ENCODE peak calls at places on chromosomes 6 and 20, in six cellular contexts. H is activated B cell treated with CpG ODN at 0.5 μM for 24 hours, W is endothelial cell, K is glutamatergic neuron, C is GM12878, E is ascending aorta. Z is an unnamed sample.

GRCh38 chr6:36149436-36149835 is 19.1 kb downstream of the MAPK13 start:
- DNase-seq in C (no peak), H (no peak), E (no peak), W (no peak), K (no peak), Z (no peak)

GRCh38 chr6:148892247-148892646 is 145.4 kb downstream of the UST start:
- DNase-seq in E (no peak), K (no peak), H (no peak), C (no peak), W (no peak), Z (no peak)

GRCh38 chr6:21882066-21882465 is 288.5 kb downstream of the SOX4 start:
- DNase-seq in C (no peak), H (no peak), E (no peak), W (no peak), K (no peak), Z (no peak)

GRCh38 chr6:139392834-139393233 is 18.4 kb upstream of the CITED2 start:
- DNase-seq in C (peak), H (no peak), W (no peak), E (no peak), K (no peak), Z (no peak)

GRCh38 chr6:45677381-45677992 is 299.8 kb upstream of the SUPT3H start:
- DNase-seq in C (peak), W (no peak), K (no peak), H (peak), E (no peak), Z (no peak)

GRCh38 chr6:1526689-1527088 is 83.0 kb upstream of the FOXC1 start:
- DNase-seq in C (no peak), E (no peak), W (no peak), H (no peak), K (no peak), Z (no peak)

GRCh38 chr6:76684881-76685280 is 612.4 kb upstream of the IMPG1 start:
- DNase-seq in K (no peak), H (no peak), E (no peak), C (no peak), W (no peak), Z (no peak)

GRCh38 chr6:107237992-107238660 is 122.8 kb upstream of the BEND3 start:
- DNase-seq in K (no peak), W (no peak), C (no peak), E (no peak), H (no peak), Z (no peak)

GRCh38 chr6:132494954-132495353 is 18.0 kb downstream of the STX7 start:
- DNase-seq in H (no peak), K (no peak), E (no peak), W (no peak), C (peak), Z (no peak)

GRCh38 chr6:46422619-46423018 is 68.6 kb downstream of the RCAN2 start:
- DNase-seq in E (no peak), K (no peak), W (no peak), H (no peak), C (no peak), Z (no peak)

GRCh38 chr20:19864130-19864529 is 106.1 kb downstream of the RIN2 start:
- DNase-seq in K (no peak), C (no peak), H (no peak), W (no peak), E (no peak), Z (no peak)

GRCh38 chr6:150301871-150302800 is 66.7 kb upstream of the IYD start:
- DNase-seq in C (no peak), H (no peak), W (no peak), E (no peak), K (no peak), Z (no peak)

GRCh38 chr6:4287811-4288244 is 152.5 kb upstream of the ECI2 start:
- DNase-seq in C (no peak), H (no peak), K (no peak), W (no peak), E (no peak), Z (no peak)

GRCh38 chr6:87922947-87923330 is 124.7 kb upstream of the SPACA1 start:
- DNase-seq in K (peak), C (peak), E (no peak), H (peak), W (no peak), Z (no peak)

GRCh38 chr6:139871165-139871710 is 496.8 kb upstream of the CITED2 start:
- DNase-seq in H (no peak), E (no peak), C (no peak), K (no peak), W (no peak), Z (no peak)

GRCh38 chr6:90194371-90194841 is 102.2 kb downstream of the BACH2 start:
- DNase-seq in H (no peak), C (no peak), K (no peak), E (no peak), W (no peak), Z (no peak)

GRCh38 chr20:48795058-48795457 is 32.7 kb downstream of the PREX1 start:
- DNase-seq in H (no peak), W (no peak), C (no peak), E (no peak), K (no peak), Z (no peak)

GRCh38 chr6:16244869-16245451 is 6.6 kb downstream of the GMPR start:
- DNase-seq in H (no peak), W (no peak), E (no peak), C (no peak), K (no peak), Z (no peak)

GRCh38 chr20:59518881-59519706 is 85.2 kb upstream of the PHACTR3 start:
- DNase-seq in H (no peak), C (no peak), W (peak), E (no peak), K (no peak), Z (no peak)

GRCh38 chr20:62219992-62220665 is at the start of gene HRH3:
- DNase-seq in C (no peak), E (no peak), K (peak), H (peak), W (peak), Z (peak)

GRCh38 chr6:46234156-46234556 is 63.4 kb upstream of the ENPP5 start:
- DNase-seq in H (no peak), K (no peak), C (no peak), E (peak), W (no peak), Z (no peak)

GRCh38 chr6:21479140-21479539 is 114.4 kb upstream of the SOX4 start:
- DNase-seq in H (no peak), E (no peak), C (no peak), K (no peak), W (no peak), Z (no peak)

GRCh38 chr20:5848711-5849505 is 98.7 kb downstream of the SHLD1 start:
- DNase-seq in C (peak), K (no peak), E (no peak), H (no peak), W (no peak), Z (no peak)

GRCh38 chr6:31717499-31718222 is 2.5 kb downstream of the LY6G6D start:
- DNase-seq in C (no peak), K (no peak), E (no peak), W (no peak), H (no peak), Z (no peak)

GRCh38 chr20:58839474-58839874 is 11.2 kb downstream of the GNAS-AS1 start:
- DNase-seq in K (peak), C (no peak), E (no peak), H (no peak), W (peak), Z (no peak)

GRCh38 chr6:17851001-17851719 is 136.3 kb downstream of the KIF13A start:
- DNase-seq in C (no peak), W (no peak), E (no peak), H (no peak), K (no peak), Z (no peak)

GRCh38 chr6:169097336-169098052 is 156.2 kb downstream of the THBS2 start:
- DNase-seq in K (no peak), C (no peak), W (no peak), E (no peak), H (no peak), Z (no peak)

GRCh38 chr20:420721-421574 is 12.8 kb downstream of the RBCK1 start:
- DNase-seq in H (no peak), W (peak), K (peak), E (no peak), C (no peak), Z (no peak)

GRCh38 chr6:88165877-88166492 is at the start of gene CNR1:
- DNase-seq in K (peak), C (no peak), H (no peak), W (peak), E (peak), Z (peak)

GRCh38 chr6:47169785-47170685 is 127.9 kb upstream of the ADGRF1 start:
- DNase-seq in C (no peak), K (no peak), W (no peak), H (no peak), E (no peak), Z (no peak)

GRCh38 chr20:51400051-51400926 is 142.2 kb downstream of the NFATC2 start:
- DNase-seq in C (peak), E (no peak), H (peak), K (no peak), W (no peak), Z (no peak)

GRCh38 chr6:109925060-109925459 is 53.1 kb upstream of the GPR6 start:
- DNase-seq in W (no peak), E (no peak), K (no peak), H (no peak), C (no peak), Z (no peak)

GRCh38 chr6:30091577-30092381 is 16.2 kb upstream of the RNF39 start:
- DNase-seq in C (no peak), W (no peak), E (no peak), H (no peak), K (no peak), Z (no peak)

GRCh38 chr6:143397229-143398222 is 53.0 kb downstream of the ADAT2 start:
- DNase-seq in K (no peak), C (no peak), E (peak), W (peak), H (no peak), Z (peak)

GRCh38 chr6:101126501-101126900 is 245.4 kb upstream of the ASCC3 start:
- DNase-seq in C (no peak), E (no peak), H (no peak), K (no peak), W (no peak), Z (no peak)

GRCh38 chr6:35049885-35050284 is 91.3 kb downstream of the TCP11 start:
- DNase-seq in W (no peak), C (no peak), E (no peak), K (peak), H (no peak), Z (no peak)

GRCh38 chr6:35048031-35048613 is 93.0 kb downstream of the TCP11 start:
- DNase-seq in K (peak), H (no peak), C (no peak), W (no peak), E (no peak), Z (no peak)

GRCh38 chr6:35049346-35049745 is 91.8 kb downstream of the TCP11 start:
- DNase-seq in W (no peak), E (no peak), C (no peak), K (no peak), H (no peak), Z (no peak)

GRCh38 chr6:35047265-35048011 is 93.7 kb downstream of the TCP11 start:
- DNase-seq in H (no peak), W (no peak), C (no peak), E (peak), K (no peak), Z (no peak)

DNA sequence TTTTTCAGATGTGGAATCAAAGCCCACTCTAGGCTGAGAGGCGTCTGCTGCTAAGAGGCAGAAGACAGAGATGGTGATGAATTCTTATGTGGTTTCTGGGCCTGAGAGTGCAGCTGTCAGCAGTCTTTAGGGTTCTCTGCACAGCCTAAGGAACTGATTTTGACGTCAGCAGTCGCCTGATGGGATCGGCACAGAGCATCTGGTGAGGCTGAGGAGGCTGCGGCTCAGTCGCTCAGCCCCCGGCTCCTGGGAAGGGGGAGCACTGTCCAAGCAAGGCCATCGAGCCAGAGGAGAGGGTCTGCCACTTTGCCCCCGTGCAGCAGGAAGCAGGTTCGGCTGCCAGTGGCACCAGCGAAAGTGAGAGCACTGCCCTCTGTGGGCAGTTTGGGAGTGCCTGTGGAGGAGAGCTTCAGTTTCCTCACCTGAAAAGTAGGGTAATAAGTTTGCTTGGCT is 92.5 kb downstream of the TCP11 start:
- DNase-seq in K (peak), C (no peak), H (no peak), W (no peak), E (no peak), Z (peak)
- TF ChIP-seq CTCF in K (no peak), C (peak), H (no peak), W (no peak), E (no peak), Z (no peak)

DNA sequence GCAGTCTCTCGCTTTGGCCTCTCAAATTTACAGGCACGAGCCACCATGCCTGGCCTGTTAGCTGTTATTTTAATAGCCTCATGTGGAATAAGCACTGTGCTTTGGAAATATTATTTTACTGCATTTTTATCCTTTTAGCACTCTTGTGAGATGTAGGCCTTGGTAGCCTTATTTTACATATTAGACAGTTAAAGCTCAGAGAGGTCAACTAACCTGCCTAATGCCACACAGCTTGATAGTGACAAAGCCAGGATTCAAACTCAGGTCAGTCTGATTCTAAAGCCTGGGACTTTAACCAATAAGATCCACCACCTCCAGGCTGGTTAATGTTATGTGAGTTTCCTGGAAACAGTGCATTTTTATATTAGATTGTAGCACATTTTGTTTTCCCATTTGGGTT is 9.5 kb downstream of the TNFAIP3 start:
- DNase-seq in H (no peak), C (no peak), W (no peak), E (no peak), K (no peak), Z (no peak)
- TF ChIP-seq CTCF in H (no peak), C (no peak), W (no peak), E (no peak), K (no peak), Z (no peak)

DNA sequence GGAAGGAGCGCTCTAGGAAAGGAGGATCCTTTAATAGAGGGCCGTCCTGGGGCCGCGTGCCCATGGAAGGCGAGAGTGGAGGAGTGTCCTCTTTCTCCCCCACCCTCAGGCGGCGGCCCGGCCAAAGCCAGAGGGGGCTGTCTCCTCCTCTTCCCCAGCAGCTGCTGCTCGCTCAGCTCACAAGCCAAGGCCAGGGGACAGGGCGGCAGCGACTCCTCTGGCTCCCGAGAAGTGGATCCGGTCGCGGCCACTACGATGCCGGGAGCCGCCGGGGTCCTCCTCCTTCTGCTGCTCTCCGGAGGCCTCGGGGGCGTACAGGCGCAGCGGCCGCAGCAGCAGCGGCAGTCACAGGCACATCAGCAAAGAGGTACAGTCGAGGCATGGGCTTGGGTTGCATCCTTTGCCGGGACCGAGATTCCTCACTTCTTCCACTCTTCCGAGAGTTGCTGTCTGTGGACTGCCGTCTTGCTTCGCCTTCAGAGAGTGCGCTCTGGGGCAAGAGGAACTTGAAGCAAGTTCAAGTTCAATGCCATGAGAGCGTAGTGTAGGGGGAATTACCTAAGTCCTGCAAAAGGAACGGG is at the start of gene LAMA2:
- DNase-seq in K (peak), E (peak), H (no peak), C (no peak), W (peak), Z (peak)
- TF ChIP-seq CTCF in K (no peak), E (no peak), H (no peak), C (no peak), W (no peak), Z (no peak)

DNA sequence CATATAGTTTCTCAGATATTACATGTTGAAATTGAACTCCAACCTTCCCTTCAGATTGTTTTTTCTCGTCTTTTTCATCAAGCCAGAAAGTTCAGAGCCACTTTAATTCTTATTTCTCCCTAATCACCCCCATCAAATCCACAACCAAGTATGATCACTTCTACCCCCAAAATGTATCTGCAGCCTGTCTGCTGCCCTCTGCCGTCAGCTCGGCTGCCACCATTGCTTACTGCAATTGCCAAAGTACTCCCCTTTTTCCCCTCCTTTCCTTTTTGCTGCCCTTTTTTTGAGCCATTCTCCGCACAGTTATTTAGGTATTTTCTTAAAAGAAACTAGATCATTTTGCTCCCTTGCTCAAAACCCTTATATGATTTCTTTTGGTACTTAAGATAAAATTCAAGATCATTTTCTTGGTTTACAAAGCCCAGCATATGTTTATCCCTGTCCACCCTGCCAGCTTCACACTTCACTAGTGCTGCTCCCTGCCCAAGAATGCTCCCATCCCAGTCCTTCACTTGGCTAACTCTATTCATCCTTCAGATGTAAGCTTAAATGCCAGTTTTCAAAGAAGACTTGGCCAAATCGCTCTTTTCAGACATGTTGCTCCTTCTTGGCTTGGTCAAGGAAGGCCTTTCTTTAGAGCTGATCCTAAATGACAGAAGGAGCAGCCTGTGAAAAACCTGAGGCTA is 63.6 kb downstream of the SH3BGRL2 start:
- DNase-seq in C (no peak), W (no peak), H (no peak), E (no peak), K (no peak), Z (no peak)
- TF ChIP-seq CTCF in C (no peak), W (no peak), H (no peak), E (no peak), K (no peak), Z (no peak)

GRCh38 chr6:105302617-105303128 is 100.2 kb downstream of the PREP start:
- DNase-seq in C (no peak), W (no peak), H (no peak), K (no peak), E (no peak), Z (no peak)
- TF ChIP-seq CTCF in C (no peak), W (no peak), H (no peak), K (no peak), E (no peak), Z (no peak)

DNA sequence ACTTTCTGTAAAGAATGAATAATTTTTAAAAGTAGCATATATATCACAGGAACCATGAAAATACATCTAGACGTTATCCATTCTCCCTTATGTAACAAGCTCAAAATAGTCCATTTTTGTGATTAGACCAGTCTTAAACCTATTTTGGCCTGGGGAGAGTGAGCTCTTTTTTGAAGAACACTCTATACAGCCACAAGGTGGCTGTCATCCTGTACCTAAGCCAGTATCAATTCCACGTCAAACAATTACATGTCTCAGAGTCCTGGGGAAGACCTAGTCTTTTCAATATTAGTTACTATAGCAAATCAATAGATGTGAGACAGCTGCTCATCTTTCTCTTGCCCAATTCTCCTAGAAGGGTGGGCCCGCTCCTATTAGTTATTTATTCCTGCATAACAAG is 28.4 kb downstream of the FBXO5 start:
- DNase-seq in W (no peak), H (no peak), E (no peak), K (no peak), C (no peak), Z (no peak)
- TF ChIP-seq CTCF in W (peak), H (no peak), E (no peak), K (no peak), C (no peak), Z (no peak)

GRCh38 chr6:25337004-25337403 is 57.8 kb downstream of the CARMIL1 start:
- DNase-seq in C (no peak), E (no peak), W (no peak), H (no peak), K (no peak), Z (no peak)
- TF ChIP-seq CTCF in C (no peak), E (no peak), W (no peak), H (no peak), K (no peak), Z (no peak)

GRCh38 chr6:41442800-41443501 is 103.2 kb upstream of the FOXP4 start:
- DNase-seq in C (no peak), H (peak), E (no peak), W (peak), K (peak), Z (peak)
- TF ChIP-seq CTCF in C (peak), H (peak), E (peak), W (peak), K (peak), Z (peak)

DNA sequence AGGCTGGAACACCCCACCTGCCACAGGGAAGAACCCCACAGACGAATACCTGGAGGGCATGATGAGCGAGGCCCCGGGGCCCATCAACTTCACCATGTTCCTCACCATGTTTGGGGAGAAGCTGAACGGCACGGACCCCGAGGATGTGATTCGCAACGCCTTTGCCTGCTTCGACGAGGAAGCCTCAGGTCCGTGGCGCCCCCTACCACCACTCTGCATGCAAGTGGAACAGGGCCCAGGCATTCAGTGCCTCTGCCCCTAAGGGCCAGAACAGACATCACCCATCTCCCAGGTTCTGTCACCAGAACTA is 6.6 kb downstream of the MYL9 start:
- DNase-seq in E (no peak), K (no peak), H (no peak), W (peak), C (no peak), Z (no peak)
- TF ChIP-seq CTCF in E (no peak), K (peak), H (no peak), W (no peak), C (no peak), Z (no peak)

GRCh38 chr20:23320317-23320716 is 30.3 kb upstream of the NXT1 start:
- DNase-seq in C (no peak), E (no peak), K (no peak), W (no peak), H (no peak), Z (no peak)
- TF ChIP-seq CTCF in C (peak), E (no peak), K (peak), W (peak), H (no peak), Z (peak)

Z was measured in mesothelial cell of epicardium.